ENCODE peak calls at places on chromosomes 2 and 18, in ten cellular contexts. Q, H, V, F, N, M, R, B, X and A are unnamed samples.

GRCh38 chr2:217913415-217913814 is 89.4 kb downstream of the TNS1 start:
- DNase-seq in B (no peak), V (no peak), M (no peak), H (no peak), N (no peak), F (no peak), R (no peak), Q (no peak), X (no peak), A (no peak)

GRCh38 chr2:201070966-201071304 is 536 bp downstream of the HYCC2 start:
- DNase-seq in B (no peak), M (no peak), H (peak), X (no peak), F (no peak), R (no peak), Q (no peak), V (no peak), N (no peak), A (peak)

GRCh38 chr2:234981197-234982095 is 29.6 kb downstream of the SH3BP4 start:
- DNase-seq in M (no peak), V (peak), R (peak), Q (peak), H (peak), F (peak), N (peak), X (peak), B (no peak), A (peak)

GRCh38 chr2:70726947-70727725 is 40.9 kb downstream of the ADD2 start:
- DNase-seq in V (no peak), F (peak), B (no peak), R (peak), M (no peak), Q (no peak), X (no peak), H (peak), N (no peak), A (no peak)

GRCh38 chr2:43605851-43606250 is 10.0 kb upstream of the THADA start:
- DNase-seq in Q (peak), R (no peak), B (no peak), F (no peak), H (peak), N (no peak), X (no peak), M (no peak), V (no peak), A (no peak)

GRCh38 chr18:75439356-75439755 is 11.9 kb upstream of the SMIM21 start:
- DNase-seq in F (no peak), H (no peak), M (no peak), X (no peak), N (no peak), V (no peak), B (no peak), Q (no peak), R (no peak), A (no peak)

GRCh38 chr2:37934591-37935513 is 9.8 kb downstream of the RMDN2 start:
- DNase-seq in B (no peak), H (no peak), F (no peak), N (no peak), X (no peak), V (no peak), R (no peak), Q (no peak), M (peak), A (no peak)

GRCh38 chr2:28580078-28580477 is 84.2 kb downstream of the PLB1 start:
- DNase-seq in M (no peak), V (no peak), N (no peak), R (no peak), H (no peak), Q (no peak), B (no peak), X (no peak), F (no peak), A (no peak)

GRCh38 chr18:1914489-1914888 is 656.8 kb downstream of the METTL4 start:
- DNase-seq in H (peak), B (no peak), M (peak), R (no peak), V (no peak), Q (no peak), X (no peak), N (no peak), F (peak), A (peak)

DNA sequence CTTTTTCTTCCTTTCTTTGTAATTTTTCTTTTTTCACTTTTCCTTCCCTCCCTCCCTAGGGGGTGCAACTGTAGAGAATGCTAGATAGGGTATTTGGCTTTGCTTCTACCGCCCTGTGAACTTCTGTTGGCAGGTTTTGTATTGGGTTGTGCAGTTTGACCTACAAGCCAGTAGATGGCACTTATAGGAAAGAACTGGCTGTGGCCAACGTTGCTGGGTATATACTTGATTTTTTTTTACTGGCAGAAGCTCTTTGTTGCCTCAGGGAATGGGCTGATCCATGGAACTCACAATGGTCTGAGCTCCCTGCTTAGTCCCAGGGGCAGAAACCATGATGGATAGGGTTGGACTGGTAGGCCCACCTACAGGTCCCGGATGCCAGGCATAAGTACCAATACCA is 1019.5 kb upstream of the LRRTM1 start:
- DNase-seq in N (no peak), V (no peak), B (no peak), R (peak), F (peak), M (peak), H (no peak), Q (peak), X (no peak), A (peak)
- TF ChIP-seq CTCF in N (no peak), V (no peak), B (no peak), R (peak), F (peak), M (no peak), H (no peak), Q (no peak), X (no peak), A (no peak)

GRCh38 chr18:34838669-34839068 is 128.6 kb downstream of the DTNA start:
- DNase-seq in V (no peak), M (no peak), B (no peak), R (no peak), Q (no peak), F (no peak), X (no peak), N (peak), H (no peak), A (no peak)
- H3K4me3 ChIP-seq in V (no peak), M (no peak), B (no peak), R (no peak), Q (no peak), F (no peak), X (no peak), N (peak), H (no peak), A (no peak)

GRCh38 chr2:151616760-151617339 is 117.4 kb downstream of the NEB start:
- DNase-seq in Q (no peak), N (no peak), H (no peak), R (no peak), V (no peak), B (no peak), X (no peak), M (no peak), F (no peak), A (no peak)
- TF ChIP-seq CTCF in Q (no peak), N (no peak), H (no peak), R (peak), V (no peak), B (no peak), X (no peak), M (no peak), F (no peak), A (no peak)

GRCh38 chr18:63480476-63480875 is 3.7 kb downstream of the SERPINB5 start:
- DNase-seq in V (no peak), X (no peak), H (no peak), R (no peak), M (no peak), Q (no peak), F (no peak), N (no peak), B (no peak), A (no peak)
- H3K4me3 ChIP-seq in V (no peak), X (no peak), H (no peak), R (no peak), M (no peak), Q (no peak), F (no peak), N (no peak), B (no peak), A (no peak)

GRCh38 chr2:86078801-86079545 is 26.7 kb downstream of the POLR1A start:
- DNase-seq in R (no peak), Q (peak), F (no peak), V (no peak), B (no peak), X (peak), H (peak), N (no peak), M (peak), A (peak)
- TF ChIP-seq CTCF in R (peak), Q (peak), F (peak), V (peak), B (peak), X (peak), H (peak), N (peak), M (peak), A (peak)

GRCh38 chr2:62307469-62308389 is 111.8 kb downstream of the B3GNT2 start:
- DNase-seq in V (no peak), Q (no peak), R (no peak), B (no peak), H (no peak), N (no peak), F (no peak), X (no peak), M (peak), A (no peak)
- H3K4me3 ChIP-seq in V (no peak), Q (no peak), R (no peak), B (no peak), H (no peak), N (no peak), F (no peak), X (no peak), M (peak), A (no peak)